ENCODE peak calls at places on chromosomes 11 and 22, in five cellular contexts. G is bronchial epithelial cell, L is choroid plexus epithelial cell, V is tibial nerve, W is heart left ventricle. M is an unnamed sample.

GRCh38 chr11:34027516-34028406 is 23.8 kb upstream of the CAPRIN1 start:
- DNase-seq in G (no peak), L (no peak), V (no peak), W (no peak), M (no peak)

GRCh38 chr22:19723990-19724827 is 870 bp downstream of the GP1BB start:
- DNase-seq in G (no peak), L (peak), V (no peak), W (peak), M (no peak)

GRCh38 chr11:45264839-45265515 is 21.2 kb downstream of the SYT13 start:
- DNase-seq in G (peak), L (peak), V (no peak), W (no peak), M (no peak)

GRCh38 chr11:75815345-75815983 is 454 bp downstream of the UVRAG start:
- DNase-seq in G (no peak), L (peak), V (no peak), W (peak), M (no peak)

GRCh38 chr11:83361831-83362230 is 75.7 kb upstream of the CCDC90B start:
- DNase-seq in G (no peak), L (no peak), V (no peak), W (no peak), M (no peak)

GRCh38 chr11:76588455-76589325 is 81.9 kb downstream of the LRRC32 start:
- DNase-seq in G (no peak), L (peak), V (peak), W (peak), M (no peak)

GRCh38 chr22:43094085-43094484 is 4.9 kb upstream of the TTLL1 start:
- DNase-seq in G (peak), L (no peak), V (no peak), W (peak), M (no peak)

GRCh38 chr11:73466643-73467042 is 90.4 kb downstream of the RELT start:
- DNase-seq in G (no peak), L (no peak), V (no peak), W (no peak), M (no peak)

GRCh38 chr11:126793596-126793995 is 207.0 kb downstream of the KIRREL3 start:
- DNase-seq in G (no peak), L (no peak), V (no peak), W (no peak), M (no peak)

GRCh38 chr11:61195016-61195695 is 8.2 kb upstream of the PGA3 start:
- DNase-seq in G (no peak), L (no peak), V (no peak), W (no peak), M (no peak)

GRCh38 chr11:47004595-47005033 is 68.1 kb downstream of the CSTPP1 start:
- DNase-seq in G (peak), L (peak), V (peak), W (peak), M (peak)

GRCh38 chr11:46533396-46534110 is 60.3 kb downstream of the AMBRA1 start:
- DNase-seq in G (no peak), L (no peak), V (no peak), W (no peak), M (no peak)

GRCh38 chr11:76606102-76606793 is 64.3 kb downstream of the LRRC32 start:
- DNase-seq in G (no peak), L (no peak), V (peak), W (peak), M (no peak)

GRCh38 chr22:21590809-21591641 is 23.5 kb downstream of the UBE2L3 start:
- DNase-seq in G (no peak), L (no peak), V (no peak), W (no peak), M (no peak)

GRCh38 chr11:129451524-129451923 is 75.9 kb downstream of the BARX2 start:
- DNase-seq in G (no peak), L (no peak), V (no peak), W (no peak), M (no peak)

GRCh38 chr11:17735823-17736772 is 1.5 kb downstream of the KCNC1 start:
- DNase-seq in G (no peak), L (no peak), V (no peak), W (peak), M (no peak)

GRCh38 chr11:22703561-22703960 is 37.1 kb downstream of the GAS2 start:
- DNase-seq in G (peak), L (peak), V (no peak), W (no peak), M (no peak)

GRCh38 chr11:65657426-65657825 is 5.3 kb downstream of the RELA start:
- DNase-seq in G (no peak), L (no peak), V (no peak), W (no peak), M (no peak)

GRCh38 chr11:22711212-22711770 is 44.9 kb downstream of the GAS2 start:
- DNase-seq in G (peak), L (no peak), V (no peak), W (peak), M (no peak)

GRCh38 chr11:5620606-5621521 is 3.9 kb upstream of the TRIM34 start:
- DNase-seq in G (peak), L (peak), V (no peak), W (no peak), M (no peak)

GRCh38 chr11:73411031-73411430 is 34.8 kb downstream of the RELT start:
- DNase-seq in G (no peak), L (no peak), V (no peak), W (no peak), M (no peak)

GRCh38 chr11:80320765-80321164 is 879.9 kb upstream of the TENM4 start:
- DNase-seq in G (no peak), L (no peak), V (no peak), W (no peak), M (no peak)

GRCh38 chr11:124880958-124881357 is 15.7 kb downstream of the ROBO3 start:
- DNase-seq in G (no peak), L (no peak), V (no peak), W (no peak), M (no peak)

GRCh38 chr22:35719212-35719869 is 1.7 kb downstream of the APOL5 start:
- DNase-seq in G (no peak), L (no peak), V (no peak), W (no peak), M (no peak)

GRCh38 chr11:105823495-105824033 is 198.5 kb downstream of the MSANTD4 start:
- DNase-seq in G (no peak), L (no peak), V (no peak), W (no peak), M (no peak)

GRCh38 chr11:72084960-72085359 is 4.3 kb downstream of the LRRC51 start:
- DNase-seq in G (no peak), L (no peak), V (no peak), W (no peak), M (no peak)

GRCh38 chr22:37502342-37503182 is 16.4 kb upstream of the MFNG start:
- DNase-seq in G (no peak), L (no peak), V (no peak), W (no peak), M (no peak)

GRCh38 chr11:27700351-27701261 is at the start of gene BDNF:
- DNase-seq in G (peak), L (peak), V (no peak), W (peak), M (no peak)

GRCh38 chr11:76659672-76660532 is 10.6 kb downstream of the LRRC32 start:
- DNase-seq in G (no peak), L (no peak), V (no peak), W (peak), M (no peak)

GRCh38 chr22:29346659-29347058 is 31.2 kb upstream of the RASL10A start:
- DNase-seq in G (no peak), L (no peak), V (no peak), W (no peak), M (no peak)

GRCh38 chr11:75597636-75598035 is 35.6 kb downstream of the SERPINH1 start:
- DNase-seq in G (peak), L (peak), V (no peak), W (no peak), M (no peak)

GRCh38 chr11:29271616-29272015 is 745.2 kb downstream of the KCNA4 start:
- DNase-seq in G (no peak), L (no peak), V (no peak), W (no peak), M (no peak)

GRCh38 chr11:29268733-29269132 is 748.1 kb downstream of the KCNA4 start:
- DNase-seq in G (no peak), L (no peak), V (no peak), W (no peak), M (no peak)

GRCh38 chr11:29272019-29272654 is 744.7 kb downstream of the KCNA4 start:
- DNase-seq in G (peak), L (peak), V (no peak), W (no peak), M (no peak)
- TF ChIP-seq CTCF in G (peak), L (peak), V (no peak), W (no peak), M (no peak)

GRCh38 chr11:131906963-131907362 is 536.5 kb downstream of the NTM start:
- DNase-seq in G (no peak), L (peak), V (no peak), W (no peak), M (no peak)
- TF ChIP-seq CTCF in G (no peak), L (peak), V (no peak), W (no peak), M (no peak)

DNA sequence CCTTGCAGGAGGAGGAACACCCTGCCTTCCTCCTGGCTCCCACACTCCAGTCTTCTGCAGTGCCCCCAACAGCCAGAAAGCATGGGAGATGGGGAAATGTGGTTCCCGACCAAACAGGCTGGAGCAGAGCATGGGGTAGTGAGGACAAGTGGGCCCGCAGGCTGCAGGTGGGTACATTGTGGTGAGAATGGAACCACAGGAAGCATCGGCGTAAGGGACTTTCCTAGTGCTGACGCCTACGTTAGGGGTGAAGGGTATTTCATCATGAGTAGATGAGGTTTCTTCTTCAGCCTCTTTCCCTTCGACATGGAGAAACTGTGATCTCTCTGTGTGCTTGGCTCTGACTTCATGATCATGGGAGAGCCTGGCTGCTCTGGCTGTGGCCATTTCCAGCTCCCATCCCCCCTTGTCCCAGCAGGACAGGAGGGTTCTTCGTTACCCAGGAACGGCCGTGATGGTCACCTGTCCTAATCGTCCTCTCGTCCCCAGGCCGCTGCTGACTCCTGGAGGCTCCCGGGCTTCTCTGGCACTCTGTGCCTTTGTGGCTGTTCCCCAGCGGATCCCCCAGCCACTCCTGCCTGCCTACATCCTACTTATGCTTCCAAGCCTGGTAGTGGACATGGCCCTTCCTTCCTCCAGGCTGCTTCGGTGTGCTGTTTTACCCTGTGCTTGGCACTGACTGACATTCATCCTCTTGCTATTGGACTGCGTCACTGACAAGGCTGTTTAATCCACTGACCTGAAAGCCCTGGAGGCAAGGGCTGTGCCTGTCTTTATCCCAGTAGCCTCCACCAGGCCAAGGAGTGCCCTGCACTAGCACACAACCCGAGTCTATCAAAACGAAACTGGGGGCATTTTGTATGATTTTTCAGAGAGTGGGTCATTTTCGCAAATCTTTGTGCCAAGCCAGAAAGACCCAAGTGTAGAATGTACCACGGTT is 65.2 kb upstream of the CECR2 start:
- DNase-seq in G (no peak), L (no peak), V (no peak), W (no peak), M (no peak)
- TF ChIP-seq CTCF in G (no peak), L (no peak), V (no peak), W (no peak), M (no peak)

DNA sequence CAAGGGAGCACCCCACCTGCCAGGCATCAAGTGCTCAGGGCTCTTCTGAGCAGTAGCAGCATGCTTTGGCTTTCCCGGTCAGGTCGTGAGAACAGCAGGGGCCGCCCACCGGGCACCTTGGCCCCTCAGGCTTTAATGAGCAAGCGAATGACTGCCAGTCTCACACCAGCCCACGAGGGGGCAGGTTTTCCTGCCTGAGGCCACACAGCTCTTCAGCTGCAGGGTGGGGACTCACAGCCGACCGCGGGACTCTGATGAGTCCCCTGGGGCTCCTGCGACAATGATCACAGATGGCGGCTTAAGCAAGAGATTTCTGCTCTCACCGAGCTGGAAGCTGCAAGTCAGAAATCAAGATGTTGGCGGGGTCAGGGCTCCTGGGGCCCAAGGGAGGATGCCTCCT is 14.3 kb upstream of the FGF19 start:
- DNase-seq in G (no peak), L (peak), V (no peak), W (peak), M (no peak)
- TF ChIP-seq CTCF in G (peak), L (peak), V (no peak), W (peak), M (no peak)

DNA sequence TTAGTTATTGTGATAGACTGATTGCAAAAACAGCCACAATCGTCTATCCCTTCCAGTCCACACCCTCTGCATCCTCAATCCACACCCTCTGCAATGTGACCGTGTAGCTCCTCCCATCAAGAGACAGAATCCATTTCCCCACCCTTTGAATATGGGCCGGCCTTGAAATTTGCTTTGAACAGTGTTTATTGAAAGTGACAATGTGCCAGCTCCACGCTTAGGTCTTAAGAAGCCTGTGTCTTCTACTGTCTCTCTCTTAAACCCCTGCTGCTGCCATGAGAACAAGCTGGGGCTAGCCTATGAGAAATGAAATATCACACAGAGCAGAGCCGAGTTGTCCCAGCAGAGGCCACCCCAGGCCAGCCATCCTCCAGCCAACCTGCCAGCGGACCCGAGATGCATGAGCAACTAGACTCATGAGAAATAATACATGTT is 22.3 kb upstream of the MICAL2 start:
- DNase-seq in G (peak), L (peak), V (no peak), W (peak), M (no peak)
- TF ChIP-seq CTCF in G (peak), L (peak), V (no peak), W (peak), M (no peak)

GRCh38 chr11:134939046-134939445 is 527.0 kb upstream of the B3GAT1 start:
- DNase-seq in G (no peak), L (no peak), V (no peak), W (no peak), M (no peak)

GRCh38 chr11:134940441-134941125 is 528.5 kb upstream of the B3GAT1 start:
- DNase-seq in G (no peak), L (no peak), V (no peak), W (no peak), M (no peak)

GRCh38 chr11:134938212-134938611 is 526.2 kb upstream of the B3GAT1 start:
- DNase-seq in G (no peak), L (no peak), V (no peak), W (no peak), M (no peak)

GRCh38 chr11:134942633-134943032 is 530.6 kb upstream of the B3GAT1 start:
- DNase-seq in G (no peak), L (peak), V (peak), W (no peak), M (no peak)

DNA sequence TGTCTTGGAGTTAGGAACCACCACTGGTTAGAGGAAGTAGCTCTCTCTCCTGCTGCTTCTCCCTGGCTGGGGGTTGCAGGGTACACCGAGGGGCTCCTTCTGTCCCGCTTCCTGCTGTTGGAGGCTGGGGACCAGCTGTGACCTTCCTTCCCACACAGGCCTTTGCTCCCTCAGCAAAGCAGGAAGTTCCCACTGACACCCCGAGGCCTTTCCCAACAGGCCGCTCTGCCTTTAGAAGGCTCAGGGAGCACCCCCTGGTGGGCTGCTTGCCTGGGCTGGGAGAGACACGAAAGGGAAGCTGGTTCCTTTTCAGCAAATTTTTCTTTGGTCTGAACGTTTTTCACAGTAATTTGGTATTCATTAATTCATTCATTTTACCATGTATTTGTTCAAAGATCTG is 527.9 kb upstream of the B3GAT1 start:
- DNase-seq in G (no peak), L (peak), V (no peak), W (peak), M (no peak)
- TF ChIP-seq CTCF in G (no peak), L (peak), V (no peak), W (no peak), M (no peak)

GRCh38 chr22:44369916-44370804 is 57.4 kb upstream of the SHISAL1 start:
- DNase-seq in G (no peak), L (no peak), V (no peak), W (peak), M (no peak)

GRCh38 chr22:44366372-44367310 is 53.9 kb upstream of the SHISAL1 start:
- DNase-seq in G (no peak), L (no peak), V (no peak), W (peak), M (no peak)

GRCh38 chr22:44371741-44372525 is 59.2 kb upstream of the SHISAL1 start:
- DNase-seq in G (no peak), L (no peak), V (no peak), W (peak), M (no peak)

GRCh38 chr22:44368611-44369010 is 55.9 kb upstream of the SHISAL1 start:
- DNase-seq in G (no peak), L (no peak), V (no peak), W (no peak), M (no peak)

GRCh38 chr22:44369241-44369652 is 56.5 kb upstream of the SHISAL1 start:
- DNase-seq in G (no peak), L (no peak), V (no peak), W (peak), M (no peak)
- TF ChIP-seq CTCF in G (peak), L (peak), V (no peak), W (no peak), M (no peak)

GRCh38 chr11:64341851-64342791 is 2.1 kb downstream of the CCDC88B start:
- DNase-seq in G (peak), L (peak), V (peak), W (peak), M (peak)
- TF ChIP-seq CTCF in G (peak), L (peak), V (peak), W (peak), M (no peak)

GRCh38 chr11:9253086-9253485 is 12.1 kb downstream of the DENND5A start:
- DNase-seq in G (no peak), L (no peak), V (no peak), W (no peak), M (no peak)

GRCh38 chr11:9247863-9248262 is 17.3 kb downstream of the DENND5A start:
- DNase-seq in G (no peak), L (no peak), V (no peak), W (no peak), M (no peak)

GRCh38 chr11:9251306-9251705 is 13.8 kb downstream of the DENND5A start:
- DNase-seq in G (peak), L (no peak), V (no peak), W (no peak), M (no peak)

GRCh38 chr11:9249252-9249651 is 15.9 kb downstream of the DENND5A start:
- DNase-seq in G (no peak), L (no peak), V (no peak), W (no peak), M (no peak)

GRCh38 chr11:9250139-9250582 is 15.0 kb downstream of the DENND5A start:
- DNase-seq in G (no peak), L (peak), V (no peak), W (no peak), M (no peak)
- TF ChIP-seq CTCF in G (no peak), L (peak), V (no peak), W (no peak), M (no peak)